ENCODE peak calls at places on chromosomes 4 and X, in ten cellular contexts. W is GM23248, B is psoas muscle, O is endothelial cell of umbilical vein, V is IMR-90, E is heart right ventricle, K is fibroblast of lung, F is mesendoderm, R is GM23338, A is ovary. D is an unnamed sample. For H3K4me1, the result is how much of the 10 kb centered on the place peaks cover.

GRCh38 chrX:152861116-152861515 is 30.3 kb downstream of the NSDHL start:
- DNase-seq in W (no peak), B (no peak), O (no peak), V (peak), E (no peak), K (peak), F (no peak), R (no peak), A (no peak), D (no peak)

GRCh38 chr4:174461438-174462106 is 60.7 kb downstream of the HPGD start:
- DNase-seq in W (no peak), B (no peak), O (no peak), V (no peak), E (no peak), K (peak), F (peak), R (no peak), A (no peak), D (no peak)

GRCh38 chr4:80215449-80216052 is 18.2 kb downstream of the PRDM8 start:
- DNase-seq in W (peak), B (no peak), O (peak), V (peak), E (no peak), K (peak), F (peak), R (peak), A (no peak), D (no peak)

GRCh38 chrX:78514852-78515251 is 144.3 kb downstream of the RTL3 start:
- DNase-seq in W (no peak), B (no peak), O (no peak), V (no peak), E (no peak), K (peak), F (peak), R (peak), A (no peak), D (no peak)

GRCh38 chrX:95889279-95889678 is 795.4 kb upstream of the DIAPH2 start:
- DNase-seq in W (no peak), B (no peak), O (no peak), V (no peak), E (no peak), K (no peak), F (peak), R (no peak), A (no peak), D (no peak)

GRCh38 chr4:147526272-147526654 is 45.4 kb downstream of the EDNRA start:
- DNase-seq in W (no peak), B (no peak), O (no peak), V (no peak), E (no peak), K (no peak), F (peak), R (peak), A (no peak), D (no peak)

GRCh38 chr4:6894086-6894478 is 15.5 kb upstream of the TBC1D14 start:
- DNase-seq in W (no peak), B (no peak), O (no peak), V (no peak), E (no peak), K (no peak), F (no peak), R (no peak), A (no peak), D (no peak)

GRCh38 chr4:33482773-33483172 is 2761.5 kb downstream of the ARAP2 start:
- DNase-seq in W (no peak), B (no peak), O (no peak), V (no peak), E (no peak), K (no peak), F (no peak), R (no peak), A (no peak), D (no peak)

GRCh38 chrX:140918398-140919043 is 83.9 kb upstream of the SPANXB1 start:
- DNase-seq in W (peak), B (no peak), O (peak), V (peak), E (no peak), K (peak), F (peak), R (peak), A (no peak), D (no peak)

GRCh38 chr4:33063238-33063637 is 2343.1 kb downstream of the PCDH7 start:
- DNase-seq in W (peak), B (no peak), O (no peak), V (peak), E (no peak), K (peak), F (no peak), R (no peak), A (no peak), D (no peak)

GRCh38 chr4:147683172-147683571 is 791 bp downstream of the PRMT9 start:
- DNase-seq in W (peak), B (no peak), O (peak), V (peak), E (no peak), K (peak), F (peak), R (peak), A (no peak), D (no peak)

GRCh38 chrX:71195959-71196727 is 26.9 kb upstream of the GJB1 start:
- DNase-seq in W (no peak), B (no peak), O (no peak), V (no peak), E (no peak), K (no peak), F (peak), R (peak), A (no peak), D (no peak)

GRCh38 chr4:118797558-118798142 is 38.3 kb downstream of the SEC24D start:
- DNase-seq in W (peak), B (no peak), O (peak), V (peak), E (no peak), K (peak), F (no peak), R (no peak), A (no peak), D (no peak)

DNA sequence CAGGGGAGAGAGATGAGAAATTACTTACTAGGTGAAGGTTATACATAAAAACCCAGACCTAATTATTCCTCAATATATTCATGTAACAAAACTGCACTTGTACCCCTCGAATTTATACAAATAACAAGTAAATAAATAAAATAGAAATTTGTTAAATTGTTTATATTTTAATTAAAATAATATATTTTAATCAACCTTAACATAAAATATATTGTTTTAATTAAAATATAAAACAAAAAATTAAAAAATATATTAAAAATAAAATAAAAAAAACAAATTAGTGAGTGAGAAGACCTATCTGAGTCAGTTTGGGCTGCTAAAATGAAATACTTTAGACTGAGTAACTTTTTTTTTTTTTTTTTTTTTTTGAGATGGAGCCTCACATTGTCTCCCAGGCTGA is 87.4 kb upstream of the PCDH7 start:
- DNase-seq in W (no peak), B (no peak), O (no peak), V (no peak), E (no peak), K (no peak), F (no peak), R (no peak), A (no peak), D (no peak)
- H3K4me3 ChIP-seq in W (no peak), B (no peak), O (no peak), V (no peak), E (no peak), K (no peak), F (no peak), R (no peak), A (no peak), D (no peak)

GRCh38 chrX:40091691-40092421 is 5.9 kb downstream of the BCOR start:
- DNase-seq in W (no peak), B (no peak), O (no peak), V (no peak), E (no peak), K (no peak), F (peak), R (no peak), A (no peak), D (no peak)

GRCh38 chrX:40090050-40090804 is 7.5 kb downstream of the BCOR start:
- DNase-seq in W (peak), B (no peak), O (peak), V (no peak), E (peak), K (no peak), F (peak), R (no peak), A (peak), D (no peak)

GRCh38 chrX:40088803-40089540 is 8.8 kb downstream of the BCOR start:
- DNase-seq in W (no peak), B (no peak), O (no peak), V (no peak), E (no peak), K (no peak), F (no peak), R (no peak), A (no peak), D (no peak)

GRCh38 chrX:40092808-40093435 is 4.8 kb downstream of the BCOR start:
- DNase-seq in W (no peak), B (no peak), O (no peak), V (no peak), E (no peak), K (no peak), F (peak), R (peak), A (no peak), D (no peak)

GRCh38 chrX:40090961-40091360 is 6.8 kb downstream of the BCOR start:
- DNase-seq in W (no peak), B (no peak), O (no peak), V (no peak), E (no peak), K (no peak), F (no peak), R (no peak), A (no peak), D (no peak)
- H3K4me1 ChIP-seq in W (under half), B (under half), O (under half), V (under half), E (under half), K (under half), F (under half), R (under half), A (under half), D (under half)

GRCh38 chr4:2795558-2796260 is 2.8 kb downstream of the SH3BP2 start:
- DNase-seq in W (no peak), B (peak), O (no peak), V (no peak), E (peak), K (no peak), F (no peak), R (no peak), A (peak), D (no peak)

GRCh38 chr4:2793578-2793919 is 664 bp downstream of the SH3BP2 start:
- DNase-seq in W (peak), B (peak), O (peak), V (peak), E (peak), K (peak), F (peak), R (peak), A (peak), D (no peak)

GRCh38 chr4:2794707-2795557 is 2.0 kb downstream of the SH3BP2 start:
- DNase-seq in W (peak), B (peak), O (peak), V (peak), E (peak), K (peak), F (no peak), R (no peak), A (peak), D (no peak)

GRCh38 chr4:2792711-2793577 is at the start of gene SH3BP2:
- DNase-seq in W (peak), B (peak), O (peak), V (peak), E (peak), K (peak), F (peak), R (peak), A (peak), D (no peak)

GRCh38 chr4:2793920-2794706 is 1.2 kb downstream of the SH3BP2 start:
- DNase-seq in W (peak), B (peak), O (peak), V (no peak), E (peak), K (no peak), F (peak), R (no peak), A (peak), D (no peak)
- H3K4me3 ChIP-seq in W (peak), B (peak), O (peak), V (peak), E (peak), K (peak), F (no peak), R (peak), A (peak), D (peak)

DNA sequence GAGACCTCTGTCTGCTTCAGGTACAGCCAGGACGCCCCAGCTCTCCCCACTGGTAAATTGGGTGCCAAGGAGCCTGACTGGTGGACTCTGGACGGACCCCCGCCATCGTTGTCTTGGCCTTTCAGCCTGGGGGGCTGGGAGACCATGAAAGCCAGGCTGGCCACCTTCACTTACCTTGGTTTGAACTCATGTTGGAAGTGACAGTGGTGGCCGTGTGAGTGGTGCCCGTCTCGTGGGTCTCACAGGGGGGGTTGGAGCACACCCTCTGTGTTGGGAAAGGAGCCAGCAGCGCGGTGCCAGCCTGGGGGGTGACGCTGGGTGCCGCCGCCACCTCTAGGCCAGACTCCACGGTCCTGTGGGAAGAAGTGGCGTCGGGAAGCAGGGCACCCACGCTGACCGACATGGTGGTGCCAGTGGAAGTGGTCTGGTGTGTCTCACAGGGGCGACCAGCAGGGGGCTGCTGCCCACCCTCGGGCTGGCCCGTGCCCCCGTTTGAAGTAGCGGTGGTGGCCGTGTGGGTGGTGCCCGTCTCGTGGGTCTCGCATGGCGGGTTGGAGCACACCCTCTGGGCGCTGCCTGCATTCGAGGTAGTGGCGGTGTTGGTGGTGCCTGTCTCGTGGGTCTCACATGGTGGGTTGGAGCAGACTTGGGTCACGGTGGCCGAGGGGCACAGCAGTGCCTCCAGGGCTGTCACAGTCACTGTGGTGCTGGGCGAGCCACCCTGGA is 9.6 kb upstream of the RENBP start:
- DNase-seq in W (no peak), B (peak), O (no peak), V (no peak), E (no peak), K (no peak), F (no peak), R (no peak), A (no peak), D (no peak)
- H3K4me1 ChIP-seq in W (under half), B (under half), O (under half), V (under half), E (under half), K (under half), F (under half), R (under half), A (under half), D (under half)

GRCh38 chr4:84691170-84691691 is 108.3 kb downstream of the CDS1 start:
- DNase-seq in W (peak), B (no peak), O (peak), V (peak), E (no peak), K (peak), F (peak), R (peak), A (no peak), D (no peak)
- H3K4me3 ChIP-seq in W (peak), B (no peak), O (no peak), V (no peak), E (no peak), K (no peak), F (no peak), R (no peak), A (no peak), D (no peak)

D was measured in right atrium auricular region.